ENCODE peak calls at places on chromosomes 7 and 10, in four cellular contexts. V is aorta, S is substantia nigra, W is fibroblast of pulmonary artery. X is an unnamed sample.

GRCh38 chr7:155017834-155018233 is 14.9 kb upstream of the PAXIP1 start:
- DNase-seq in V (no peak), S (no peak), W (no peak), X (no peak)

GRCh38 chr7:88339195-88339922 is 32.7 kb upstream of the STEAP4 start:
- DNase-seq in V (no peak), S (no peak), W (no peak), X (no peak)

GRCh38 chr10:43689618-43689954 is 40.9 kb upstream of the ZNF32 start:
- DNase-seq in V (peak; percentile 87), S (no peak), W (peak; percentile 49), X (no peak)

GRCh38 chr7:979886-980571 is 3.0 kb upstream of the CYP2W1 start:
- DNase-seq in V (no peak), S (no peak), W (no peak), X (no peak)

GRCh38 chr10:111598433-111599059 is 521.7 kb downstream of the ADRA2A start:
- DNase-seq in V (peak; percentile 38), S (no peak), W (peak; percentile 60), X (peak; percentile 35)

GRCh38 chr7:159271795-159272194 is 127.1 kb upstream of the VIPR2 start:
- DNase-seq in V (no peak), S (no peak), W (no peak), X (no peak)

GRCh38 chr7:105205592-105206211 is 183.0 kb downstream of the SRPK2 start:
- DNase-seq in V (no peak), S (no peak), W (peak; percentile 15), X (no peak)

GRCh38 chr7:112743811-112744210 is 46.4 kb downstream of the TMEM168 start:
- DNase-seq in V (no peak), S (no peak), W (no peak), X (no peak)

GRCh38 chr7:128215739-128216138 is 25.3 kb upstream of the LEP start:
- DNase-seq in V (no peak), S (no peak), W (peak; percentile 30), X (no peak)

GRCh38 chr10:50991496-50992355 is 82.6 kb upstream of the PRKG1 start:
- DNase-seq in V (peak; percentile 89), S (no peak), W (peak; percentile 68), X (no peak)

GRCh38 chr7:117012284-117013174 is 59.2 kb downstream of the ST7 start:
- DNase-seq in V (no peak), S (no peak), W (peak; percentile 70), X (no peak)

GRCh38 chr7:140209866-140210609 is 33.3 kb upstream of the KDM7A start:
- DNase-seq in V (peak; percentile 84), S (no peak), W (no peak), X (no peak)

GRCh38 chr10:43998021-43998809 is 349.5 kb upstream of the ZNF32 start:
- DNase-seq in V (no peak), S (no peak), W (peak; percentile 50), X (peak; percentile 54)

GRCh38 chr7:32648408-32649156 is 153.3 kb downstream of the AVL9 start:
- DNase-seq in V (no peak), S (no peak), W (no peak), X (no peak)

GRCh38 chr10:114261116-114261515 is 22.1 kb downstream of the VWA2 start:
- DNase-seq in V (no peak), S (no peak), W (peak; percentile 60), X (peak; percentile 49)

GRCh38 chr7:32026076-32026425 is 44.2 kb downstream of the PDE1C start:
- DNase-seq in V (no peak), S (no peak), W (no peak), X (no peak)

GRCh38 chr10:71443676-71444075 is 47.0 kb downstream of the CDH23 start:
- DNase-seq in V (no peak), S (no peak), W (no peak), X (no peak)

GRCh38 chr10:88565072-88565471 is 18.0 kb downstream of the RNLS start:
- DNase-seq in V (no peak), S (no peak), W (peak; percentile 72), X (no peak)

GRCh38 chr7:18103436-18104218 is 76.0 kb upstream of the PRPS1L1 start:
- DNase-seq in V (no peak), S (no peak), W (no peak), X (no peak)

GRCh38 chr7:15407910-15408309 is 153.9 kb downstream of the AGMO start:
- DNase-seq in V (no peak), S (no peak), W (peak; percentile 6), X (no peak)

GRCh38 chr10:95767884-95768556 is 12.1 kb downstream of the ENTPD1 start:
- DNase-seq in V (peak; percentile 66), S (no peak), W (peak; percentile 78), X (no peak)